ENCODE peak calls at places on chromosome 15, in four cellular contexts. Q is A549, C is suprapubic skin, I is GM12891. K is an unnamed sample.

GRCh38 chr15:66820474-66821258 is 118.6 kb downstream of the SMAD6 start:
- DNase-seq in Q (no peak), C (peak), I (no peak), K (no peak)

GRCh38 chr15:36108539-36108938 is 470.9 kb upstream of the CDIN1 start:
- DNase-seq in Q (no peak), C (no peak), I (no peak), K (no peak)

GRCh38 chr15:70826634-70827033 is 27.3 kb downstream of the LARP6 start:
- DNase-seq in C (peak), Q (peak), I (no peak), K (no peak)

GRCh38 chr15:85172846-85173490 is 191.3 kb downstream of the PDE8A start:
- DNase-seq in C (no peak), I (no peak), Q (peak), K (no peak)

GRCh38 chr15:70165811-70166284 is 68.1 kb upstream of the TLE3 start:
- DNase-seq in I (no peak), C (no peak), Q (no peak), K (peak)

GRCh38 chr15:31483053-31483923 is 156.7 kb downstream of the KLF13 start:
- DNase-seq in Q (no peak), I (no peak), C (peak), K (peak)

GRCh38 chr15:100054539-100054938 is 287.2 kb downstream of the ADAMTS17 start:
- DNase-seq in C (no peak), Q (no peak), I (no peak), K (no peak)

GRCh38 chr15:96393209-96393513 is 62.7 kb downstream of the NR2F2 start:
- DNase-seq in C (no peak), Q (no peak), I (no peak), K (no peak)

GRCh38 chr15:65416845-65417416 is 5.8 kb downstream of the IGDCC4 start:
- DNase-seq in C (no peak), Q (peak), I (no peak), K (no peak)

GRCh38 chr15:58275785-58276184 is 137.6 kb downstream of the AQP9 start:
- DNase-seq in Q (no peak), C (no peak), I (no peak), K (no peak)

GRCh38 chr15:58273104-58273503 is 134.9 kb downstream of the AQP9 start:
- DNase-seq in Q (no peak), I (no peak), C (no peak), K (no peak)

GRCh38 chr15:58276924-58277323 is 138.7 kb downstream of the AQP9 start:
- DNase-seq in Q (no peak), I (no peak), C (no peak), K (no peak)

GRCh38 chr15:58271410-58271809 is 133.2 kb downstream of the AQP9 start:
- DNase-seq in C (no peak), Q (no peak), I (no peak), K (no peak)

DNA sequence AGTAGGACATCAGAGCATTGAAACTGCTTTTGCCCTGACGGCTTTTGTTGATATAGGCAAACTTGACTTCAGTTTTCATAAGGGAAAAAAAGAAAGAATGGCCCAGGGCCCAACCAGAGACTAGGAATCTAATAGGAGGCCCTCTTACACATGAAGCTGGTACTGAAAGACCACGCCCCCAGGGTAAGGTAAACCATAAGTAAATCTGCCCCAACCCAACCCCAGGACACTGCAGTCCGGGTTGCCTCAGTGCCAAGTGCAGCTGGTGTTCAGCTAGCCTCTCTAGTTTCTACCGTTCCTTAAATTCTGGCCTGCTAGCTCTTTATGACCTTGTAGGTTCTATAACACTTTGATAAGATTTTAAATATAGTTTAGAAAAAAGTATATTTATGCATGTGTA is 136.7 kb downstream of the AQP9 start:
- DNase-seq in Q (no peak), C (no peak), I (no peak), K (peak)
- TF ChIP-seq POLR2A in Q (no peak), C (no peak), I (no peak), K (no peak)

GRCh38 chr15:68197661-68198437 is 7.3 kb downstream of the CALML4 start:
- DNase-seq in I (no peak), C (no peak), Q (no peak), K (no peak)

GRCh38 chr15:68195336-68196112 is 9.6 kb downstream of the CALML4 start:
- DNase-seq in C (no peak), Q (no peak), I (no peak), K (no peak)

GRCh38 chr15:68197170-68197492 is 8.0 kb downstream of the CALML4 start:
- DNase-seq in Q (no peak), C (no peak), I (no peak), K (no peak)

GRCh38 chr15:68199340-68199739 is 5.8 kb downstream of the CALML4 start:
- DNase-seq in Q (no peak), I (no peak), C (no peak), K (no peak)

DNA sequence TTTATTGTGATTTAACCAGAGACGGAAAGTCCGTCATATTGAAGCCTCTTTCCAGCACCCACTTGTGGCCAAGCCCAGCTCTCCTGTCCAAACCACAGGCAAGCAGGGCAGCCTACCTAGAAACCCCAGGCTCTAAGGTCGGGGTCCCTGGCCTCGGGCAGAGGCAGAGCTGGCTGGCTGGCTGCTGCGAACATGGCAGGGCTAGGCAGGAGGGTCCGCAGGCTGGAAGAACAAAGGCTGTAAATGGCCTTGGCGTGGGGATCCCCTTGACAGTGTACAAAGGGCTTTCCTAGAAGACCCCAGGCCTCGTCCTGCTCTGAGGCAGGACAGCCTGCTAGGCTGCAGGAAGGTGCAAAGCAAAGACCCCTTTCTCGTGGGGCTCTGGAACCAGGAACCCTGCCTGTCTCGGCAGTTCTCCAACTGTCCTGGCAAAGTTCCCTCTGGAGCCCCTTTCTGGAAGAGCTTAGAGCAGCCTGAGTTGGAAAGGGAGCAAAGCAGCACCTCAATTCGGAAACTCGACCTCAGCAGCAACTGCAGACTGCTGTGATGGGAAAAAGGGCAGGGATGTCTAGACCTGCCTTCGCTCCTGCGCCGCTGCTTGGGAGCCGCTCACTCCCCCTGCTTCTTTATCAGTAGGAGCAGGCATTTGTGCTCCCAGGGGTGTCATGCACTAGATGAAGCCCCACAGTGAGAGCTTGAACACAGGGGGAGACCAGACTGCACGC is 8.5 kb downstream of the CALML4 start:
- DNase-seq in C (no peak), I (no peak), Q (no peak), K (no peak)
- TF ChIP-seq POLR2A in C (no peak), I (no peak), Q (no peak), K (no peak)

GRCh38 chr15:78437762-78438594 is at the start of gene IREB2:
- DNase-seq in Q (peak), C (peak), I (peak), K (peak)
- TF ChIP-seq POLR2A in Q (peak), C (no peak), I (peak), K (no peak)

GRCh38 chr15:80679805-80680175 is 15.3 kb upstream of the ABHD17C start:
- DNase-seq in Q (no peak), I (no peak), C (no peak), K (no peak)

GRCh38 chr15:80679167-80679804 is 15.8 kb upstream of the ABHD17C start:
- DNase-seq in I (no peak), C (no peak), Q (no peak), K (no peak)

GRCh38 chr15:80685628-80686027 is 9.5 kb upstream of the ABHD17C start:
- DNase-seq in C (no peak), I (no peak), Q (no peak), K (no peak)

GRCh38 chr15:80684697-80685096 is 10.4 kb upstream of the ABHD17C start:
- DNase-seq in Q (peak), C (no peak), I (no peak), K (no peak)

GRCh38 chr15:80682201-80682600 is 12.9 kb upstream of the ABHD17C start:
- DNase-seq in Q (no peak), I (no peak), C (no peak), K (no peak)
- TF ChIP-seq POLR2A in Q (no peak), I (no peak), C (no peak), K (no peak)

GRCh38 chr15:75577401-75578205 is 1.5 kb downstream of the PTPN9 start:
- DNase-seq in Q (no peak), C (no peak), I (no peak), K (no peak)

GRCh38 chr15:75578948-75579908 is at the start of gene PTPN9:
- DNase-seq in Q (peak), I (peak), C (peak), K (peak)

GRCh38 chr15:75583689-75584088 is 4.6 kb upstream of the PTPN9 start:
- DNase-seq in C (no peak), I (no peak), Q (no peak), K (no peak)

GRCh38 chr15:75573643-75574384 is 5.3 kb downstream of the PTPN9 start:
- DNase-seq in I (no peak), Q (no peak), C (no peak), K (no peak)

GRCh38 chr15:75578206-75578947 is 738 bp downstream of the PTPN9 start:
- DNase-seq in I (peak), C (no peak), Q (peak), K (peak)
- TF ChIP-seq POLR2A in I (no peak), C (no peak), Q (peak), K (no peak)

GRCh38 chr15:68609618-68610017 is 30.8 kb downstream of the CORO2B start:
- DNase-seq in Q (no peak), I (no peak), C (peak), K (no peak)
- TF ChIP-seq POLR2A in Q (no peak), I (no peak), C (no peak), K (no peak)

GRCh38 chr15:98723195-98723594 is 74.9 kb downstream of the IGF1R start:
- DNase-seq in Q (no peak), C (no peak), I (no peak), K (no peak)
- TF ChIP-seq POLR2A in Q (no peak), C (no peak), I (no peak), K (no peak)

DNA sequence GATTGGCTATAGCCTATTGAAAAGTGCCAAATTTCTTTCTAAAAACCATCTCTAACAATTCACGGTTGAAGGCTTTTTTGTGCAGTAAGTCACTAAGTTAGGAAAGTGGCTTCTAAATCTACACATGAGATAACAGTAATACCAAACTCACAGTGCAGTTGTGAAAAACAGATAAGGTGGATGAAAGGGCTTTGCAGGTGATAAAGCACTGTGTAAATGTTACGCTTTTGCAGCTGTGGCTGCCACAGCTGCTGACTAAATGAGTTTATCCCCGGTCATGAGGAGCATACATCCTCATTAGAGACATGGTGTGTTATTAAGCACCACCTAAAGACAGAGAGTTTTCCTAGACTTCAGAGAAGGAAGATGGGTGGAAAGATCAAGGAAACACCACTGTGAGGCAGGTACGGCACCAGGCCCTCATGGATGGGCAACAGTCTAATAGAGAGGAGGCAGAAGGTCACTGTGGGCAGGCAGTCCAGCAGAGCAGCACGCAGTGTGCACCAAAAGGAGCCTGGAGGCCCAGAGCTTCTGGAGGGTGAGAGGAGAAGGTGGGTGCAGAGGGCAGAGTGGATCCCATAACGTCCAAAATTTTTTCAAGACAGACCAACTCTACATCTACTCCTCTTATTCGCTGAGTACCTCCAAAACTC is 68.5 kb downstream of the FMN1 start:
- DNase-seq in I (no peak), C (no peak), Q (no peak), K (no peak)
- TF ChIP-seq POLR2A in I (no peak), C (no peak), Q (no peak), K (no peak)

GRCh38 chr15:80778964-80779657 is at the start of gene CEMIP:
- DNase-seq in Q (peak), C (no peak), I (peak), K (peak)
- TF ChIP-seq POLR2A in Q (peak), C (no peak), I (no peak), K (no peak)

GRCh38 chr15:39582286-39582976 is 1.6 kb downstream of the THBS1 start:
- DNase-seq in C (no peak), I (no peak), Q (no peak), K (no peak)

GRCh38 chr15:39584266-39584659 is 3.4 kb downstream of the THBS1 start:
- DNase-seq in C (no peak), I (no peak), Q (no peak), K (no peak)

GRCh38 chr15:39584662-39585393 is 3.9 kb downstream of the THBS1 start:
- DNase-seq in I (no peak), C (no peak), Q (no peak), K (no peak)

GRCh38 chr15:39582977-39583585 is 2.2 kb downstream of the THBS1 start:
- DNase-seq in C (no peak), Q (no peak), I (no peak), K (no peak)

DNA sequence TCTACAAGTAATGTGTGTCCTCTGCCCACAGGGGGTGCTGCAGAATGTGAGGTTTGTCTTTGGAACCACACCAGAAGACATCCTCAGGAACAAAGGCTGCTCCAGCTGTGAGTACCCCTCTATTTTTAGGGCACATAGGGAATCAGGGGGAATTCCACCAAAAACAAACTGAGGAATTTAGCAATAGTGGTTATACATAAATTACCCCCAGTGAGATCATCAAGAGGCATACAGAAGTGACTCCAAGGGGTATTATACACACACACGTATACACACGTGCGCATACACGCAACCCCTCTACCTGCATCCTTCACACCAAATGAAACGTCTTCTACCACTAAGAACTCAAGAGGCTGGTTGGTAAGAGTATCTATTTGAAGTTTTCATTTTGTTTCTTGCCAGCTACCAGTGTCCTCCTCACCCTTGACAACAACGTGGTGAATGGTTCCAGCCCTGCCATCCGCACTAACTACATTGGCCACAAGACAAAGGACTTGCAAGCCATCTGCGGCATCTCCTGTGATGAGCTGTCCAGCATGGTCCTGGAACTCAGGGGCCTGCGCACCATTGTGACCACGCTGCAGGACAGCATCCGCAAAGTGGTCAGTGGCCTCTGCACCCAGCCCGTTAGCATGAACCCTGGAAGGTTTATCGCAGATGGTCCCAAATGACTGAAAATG is 2.8 kb downstream of the THBS1 start:
- DNase-seq in Q (peak), I (no peak), C (no peak), K (no peak)
- TF ChIP-seq POLR2A in Q (no peak), I (no peak), C (no peak), K (no peak)